ENCODE peak calls at places on chromosome 17, in ten cellular contexts. J is left ventricle myocardium inferior; I is PC-9; G is C1 segment of cervical spinal cord; T is CD8-positive, alpha-beta memory T cell; R is ovary; C is HEK293T; F is stimulated activated CD4-positive, alpha-beta T cell treated with anti-CD3 and anti-CD28 coated beads, Interleukin-12 subunit alpha, Interleukin-12 subunit beta, amount 100 ng/mL, for 24 hours; Y is progenitor cell of endocrine pancreas; X is CD8-positive, alpha-beta T cell. O is an unnamed sample.

GRCh38 chr17:364308-364707 is 11.7 kb upstream of the RPH3AL start:
- DNase-seq in I (no peak), F (no peak), Y (no peak), J (no peak), R (no peak), G (no peak), T (no peak), C (no peak), X (no peak), O (no peak)

GRCh38 chr17:75645501-75645888 is 12.3 kb downstream of the SMIM5 start:
- DNase-seq in J (no peak), X (no peak), I (peak), Y (no peak), G (no peak), R (no peak), C (no peak), T (peak), F (no peak), O (no peak)

GRCh38 chr17:37392024-37392590 is 14.5 kb downstream of the ACACA start:
- DNase-seq in G (no peak), F (no peak), J (no peak), Y (no peak), C (no peak), X (no peak), R (no peak), I (peak), T (no peak), O (no peak)

GRCh38 chr17:34434065-34434464 is 71.0 kb upstream of the CCL1 start:
- DNase-seq in C (no peak), F (no peak), I (no peak), R (no peak), X (no peak), J (no peak), T (no peak), Y (no peak), G (no peak), O (no peak)

GRCh38 chr17:42362245-42362961 is 25.8 kb downstream of the STAT3 start:
- DNase-seq in I (no peak), Y (no peak), X (no peak), F (no peak), T (no peak), C (no peak), J (peak), G (no peak), R (no peak), O (peak)

GRCh38 chr17:5561736-5562135 is 22.6 kb downstream of the NLRP1 start:
- DNase-seq in F (no peak), R (no peak), Y (no peak), T (no peak), I (no peak), X (no peak), C (peak), J (no peak), G (no peak), O (no peak)

GRCh38 chr17:42463976-42464400 is 5.3 kb downstream of the ATP6V0A1 start:
- DNase-seq in X (no peak), T (no peak), C (no peak), R (no peak), G (no peak), F (no peak), J (no peak), I (no peak), Y (no peak), O (no peak)

GRCh38 chr17:39534768-39535405 is 72.8 kb downstream of the NEUROD2 start:
- DNase-seq in C (no peak), F (no peak), J (no peak), T (no peak), G (no peak), I (no peak), R (no peak), X (no peak), Y (no peak), O (no peak)

GRCh38 chr17:75191584-75191983 is 8.8 kb upstream of the SUMO2 start:
- DNase-seq in T (no peak), X (no peak), R (no peak), F (no peak), Y (no peak), J (no peak), C (no peak), G (no peak), I (no peak), O (no peak)

GRCh38 chr17:81867123-81867951 is 3.8 kb downstream of the ARHGDIA start:
- DNase-seq in J (no peak), F (peak), Y (no peak), G (no peak), C (no peak), X (no peak), R (no peak), I (peak), T (no peak), O (no peak)

GRCh38 chr17:74861554-74862107 is 1.9 kb upstream of the GRIN2C start:
- DNase-seq in R (no peak), C (no peak), T (no peak), X (no peak), F (no peak), J (no peak), I (no peak), G (no peak), Y (no peak), O (no peak)

GRCh38 chr17:76953926-76954325 is 85.7 kb downstream of the MGAT5B start:
- DNase-seq in T (peak), Y (no peak), G (no peak), I (no peak), R (no peak), J (no peak), X (no peak), F (no peak), C (no peak), O (no peak)

O was measured in psoas muscle.